ENCODE peak calls at places on chromosomes 2 and 18, in ten cellular contexts. B is pancreas, O is hepatocyte, Y is vagina, T is uterus, J is Karpas-422, A is stomach, X is MM.1S, F is cardiac muscle cell, W is HCT116. I is an unnamed sample. For H3K4me1 and H3K36me3, the result is how much of the 10 kb centered on the place peaks cover.

GRCh38 chr18:5853253-5853652 is 42.1 kb downstream of the TMEM200C start:
- DNase-seq in B (no peak), O (no peak), Y (no peak), T (no peak), J (no peak), A (no peak), X (no peak), F (no peak), W (no peak), I (no peak)

GRCh38 chr18:72544092-72544886 is at the start of gene CBLN2:
- DNase-seq in B (peak), O (peak), Y (no peak), T (no peak), J (peak), A (no peak), X (peak), F (peak), W (no peak), I (peak)

GRCh38 chr2:214203744-214204289 is 207.0 kb upstream of the VWC2L start:
- DNase-seq in B (no peak), O (no peak), Y (no peak), T (no peak), J (no peak), A (no peak), X (no peak), F (no peak), W (no peak), I (peak)

GRCh38 chr2:218643751-218644310 is 15.6 kb downstream of the ZNF142 start:
- DNase-seq in B (no peak), O (no peak), Y (no peak), T (no peak), J (no peak), A (no peak), X (no peak), F (no peak), W (no peak), I (no peak)

GRCh38 chr2:177665948-177666347 is 273.4 kb downstream of the AGPS start:
- DNase-seq in B (no peak), O (no peak), Y (no peak), T (no peak), J (no peak), A (no peak), X (no peak), F (no peak), W (no peak), I (no peak)

GRCh38 chr2:26469092-26469710 is 8.7 kb downstream of the OTOF start:
- DNase-seq in B (no peak), O (peak), Y (no peak), T (no peak), J (peak), A (peak), X (peak), F (peak), W (peak), I (peak)

GRCh38 chr18:62457830-62458229 is 65.0 kb upstream of the ZCCHC2 start:
- DNase-seq in B (no peak), O (no peak), Y (no peak), T (no peak), J (no peak), A (no peak), X (no peak), F (no peak), W (no peak), I (no peak)

GRCh38 chr18:74229891-74230290 is 61.9 kb downstream of the CYB5A start:
- DNase-seq in B (no peak), O (no peak), Y (no peak), T (no peak), J (no peak), A (peak), X (no peak), F (no peak), W (no peak), I (no peak)

GRCh38 chr2:74553892-74554820 is at the start of the genes DOK1 and LOXL3:
- DNase-seq in B (peak), O (peak), Y (peak), T (peak), J (peak), A (peak), X (peak), F (peak), W (no peak), I (peak)

GRCh38 chr2:76640905-76641304 is 881.3 kb downstream of the LRRTM4 start:
- DNase-seq in B (no peak), O (no peak), Y (no peak), T (no peak), J (no peak), A (no peak), X (no peak), F (no peak), W (no peak), I (no peak)

GRCh38 chr2:122236152-122236892 is 480.9 kb downstream of the TSN start:
- DNase-seq in B (no peak), O (no peak), Y (no peak), T (no peak), J (no peak), A (no peak), X (no peak), F (peak), W (no peak), I (peak)

GRCh38 chr2:1887915-1888314 is 143.6 kb upstream of the PXDN start:
- DNase-seq in B (no peak), O (no peak), Y (no peak), T (no peak), J (no peak), A (no peak), X (no peak), F (peak), W (peak), I (no peak)

GRCh38 chr2:130183500-130184373 is 1.7 kb downstream of the MZT2B start:
- DNase-seq in B (no peak), O (peak), Y (no peak), T (peak), J (peak), A (no peak), X (no peak), F (peak), W (no peak), I (peak)

GRCh38 chr2:191038241-191038725 is 24.3 kb upstream of the STAT1 start:
- DNase-seq in B (no peak), O (no peak), Y (no peak), T (no peak), J (no peak), A (no peak), X (peak), F (peak), W (no peak), I (no peak)

GRCh38 chr2:41836944-41837343 is 210.9 kb upstream of the PKDCC start:
- DNase-seq in B (no peak), O (peak), Y (no peak), T (no peak), J (peak), A (peak), X (peak), F (peak), W (peak), I (peak)

GRCh38 chr18:62606106-62606505 is 83.3 kb downstream of the ZCCHC2 start:
- DNase-seq in B (no peak), O (no peak), Y (no peak), T (no peak), J (no peak), A (no peak), X (no peak), F (no peak), W (no peak), I (no peak)

GRCh38 chr18:74217476-74218143 is 69.3 kb downstream of the TIMM21 start:
- DNase-seq in B (no peak), O (no peak), Y (no peak), T (no peak), J (no peak), A (peak), X (no peak), F (peak), W (no peak), I (no peak)

GRCh38 chr2:143426296-143426695 is 297.1 kb downstream of the ARHGAP15 start:
- DNase-seq in B (no peak), O (no peak), Y (no peak), T (no peak), J (no peak), A (no peak), X (no peak), F (peak), W (no peak), I (no peak)

GRCh38 chr18:57660961-57661360 is 39.3 kb upstream of the NARS1 start:
- DNase-seq in B (no peak), O (no peak), Y (no peak), T (no peak), J (no peak), A (no peak), X (no peak), F (peak), W (no peak), I (no peak)

GRCh38 chr2:33108483-33109443 is 162.0 kb downstream of the LTBP1 start:
- DNase-seq in B (no peak), O (no peak), Y (no peak), T (no peak), J (no peak), A (no peak), X (no peak), F (peak), W (no peak), I (no peak)

GRCh38 chr2:1653956-1654695 is 90.2 kb downstream of the PXDN start:
- DNase-seq in B (no peak), O (no peak), Y (peak), T (no peak), J (no peak), A (no peak), X (no peak), F (peak), W (no peak), I (no peak)

GRCh38 chr2:121476714-121477113 is 54.0 kb upstream of the RNU4ATAC start:
- DNase-seq in B (no peak), O (no peak), Y (no peak), T (no peak), J (no peak), A (no peak), X (no peak), F (no peak), W (no peak), I (peak)

GRCh38 chr2:44844651-44845270 is 96.7 kb upstream of the SIX3 start:
- DNase-seq in B (no peak), O (no peak), Y (no peak), T (no peak), J (no peak), A (no peak), X (no peak), F (no peak), W (no peak), I (no peak)

GRCh38 chr2:124027182-124027581 is 2.1 kb downstream of the CNTNAP5 start:
- DNase-seq in B (no peak), O (peak), Y (no peak), T (no peak), J (peak), A (peak), X (peak), F (peak), W (no peak), I (peak)

GRCh38 chr18:12621737-12622306 is 36.1 kb downstream of the SPIRE1 start:
- DNase-seq in B (no peak), O (no peak), Y (no peak), T (no peak), J (no peak), A (no peak), X (no peak), F (peak), W (no peak), I (peak)

GRCh38 chr18:12628706-12629702 is 28.9 kb downstream of the SPIRE1 start:
- DNase-seq in B (no peak), O (no peak), Y (no peak), T (no peak), J (no peak), A (no peak), X (no peak), F (peak), W (no peak), I (peak)

GRCh38 chr18:12630136-12630535 is 27.8 kb downstream of the SPIRE1 start:
- DNase-seq in B (no peak), O (no peak), Y (no peak), T (no peak), J (no peak), A (no peak), X (no peak), F (peak), W (no peak), I (peak)

DNA sequence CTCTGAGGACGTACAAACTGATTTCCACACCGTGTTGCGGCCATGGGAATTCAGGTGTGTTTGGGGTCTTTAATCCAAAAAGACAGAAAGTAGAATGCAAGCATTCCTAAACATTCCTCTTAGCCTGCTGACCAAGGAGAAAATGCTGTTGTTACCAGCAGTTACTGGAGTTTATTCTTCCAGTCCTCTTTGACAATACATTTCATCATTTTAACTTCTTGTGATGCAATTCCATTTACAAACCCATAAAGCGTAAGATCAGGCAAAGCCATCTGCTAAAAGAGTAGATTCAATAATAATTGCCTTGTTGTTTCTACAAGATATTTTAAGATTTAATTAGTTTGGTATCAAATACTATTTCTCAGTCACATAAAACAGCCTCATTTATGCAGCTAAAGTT is 32.7 kb downstream of the SPIRE1 start:
- DNase-seq in B (no peak), O (no peak), Y (no peak), T (no peak), J (no peak), A (no peak), X (no peak), F (peak), W (no peak), I (no peak)
- H3K27ac ChIP-seq in B (no peak), O (no peak), Y (no peak), T (no peak), J (no peak), A (no peak), X (no peak), F (no peak), W (no peak), I (no peak)

DNA sequence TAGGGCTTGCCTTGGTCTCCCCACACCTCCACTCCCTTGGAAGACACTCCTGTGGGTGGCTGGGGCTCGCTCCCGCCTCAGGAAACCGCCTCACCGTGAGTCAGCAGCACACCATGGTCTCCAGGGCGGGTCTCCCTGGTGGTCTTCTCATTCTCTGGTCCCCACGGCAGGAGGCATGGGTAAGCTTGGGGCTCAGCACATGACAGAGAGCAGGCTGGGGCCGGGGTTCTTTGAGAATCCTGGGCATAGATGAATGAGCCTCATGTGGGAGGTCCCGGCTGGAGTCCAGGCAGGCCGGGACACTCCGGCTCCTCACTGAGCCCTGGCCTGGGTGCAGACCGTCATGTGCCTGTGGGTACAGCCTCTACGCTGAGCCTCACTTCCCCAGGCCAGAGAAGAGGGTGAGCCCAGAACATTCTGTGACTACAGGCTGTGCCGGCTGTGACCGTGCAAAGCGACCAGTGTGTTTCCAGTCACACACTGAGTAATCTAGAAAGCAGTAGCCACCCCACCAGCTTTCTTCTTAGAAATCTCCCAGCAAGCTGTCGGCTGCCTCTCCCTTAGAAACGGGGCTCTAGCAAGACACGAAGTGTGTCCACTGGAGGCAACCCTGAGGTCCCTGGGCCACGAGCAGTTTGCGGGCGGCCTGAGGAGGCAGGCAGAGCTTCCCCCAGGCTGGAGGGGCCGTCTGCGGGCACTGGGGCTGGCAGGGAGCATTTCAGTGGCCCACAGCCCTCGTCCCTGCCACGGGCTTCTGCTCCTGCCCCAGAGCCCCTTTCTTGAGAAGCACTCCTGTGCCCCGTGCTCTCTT is 93.1 kb downstream of the RHOB start:
- DNase-seq in B (no peak), O (no peak), Y (no peak), T (no peak), J (no peak), A (no peak), X (no peak), F (no peak), W (no peak), I (no peak)
- H3K4me1 ChIP-seq in B (under half), O (under half), Y (under half), T (under half), J (half or more), A (under half), X (under half), F (under half), W (under half), I (under half)

GRCh38 chr2:88108796-88109195 is 19.1 kb downstream of the FABP1 start:
- DNase-seq in B (no peak), O (no peak), Y (no peak), T (no peak), J (no peak), A (no peak), X (no peak), F (no peak), W (no peak), I (no peak)
- H3K36me3 ChIP-seq in B (under half), O (under half), Y (under half), T (under half), J (under half), A (under half), X (under half), F (half or more), W (under half), I (under half)

GRCh38 chr2:71467180-71467815 is 13.9 kb downstream of the DYSF start:
- DNase-seq in B (no peak), O (no peak), Y (no peak), T (no peak), J (no peak), A (no peak), X (no peak), F (no peak), W (no peak), I (no peak)
- H3K27ac ChIP-seq in B (no peak), O (no peak), Y (no peak), T (no peak), J (no peak), A (no peak), X (no peak), F (peak), W (no peak), I (no peak)

GRCh38 chr2:10497797-10498251 is 49.7 kb upstream of the ODC1 start:
- DNase-seq in B (peak), O (peak), Y (peak), T (no peak), J (no peak), A (peak), X (no peak), F (peak), W (peak), I (peak)
- H3K4me1 ChIP-seq in B (under half), O (under half), Y (under half), T (under half), J (under half), A (under half), X (under half), F (under half), W (under half), I (under half)

GRCh38 chr2:241082338-241083090 is 19.6 kb downstream of the MTERF4 start:
- DNase-seq in B (no peak), O (no peak), Y (peak), T (no peak), J (no peak), A (no peak), X (no peak), F (no peak), W (no peak), I (no peak)

GRCh38 chr2:241083091-241083415 is 19.0 kb downstream of the MTERF4 start:
- DNase-seq in B (no peak), O (no peak), Y (no peak), T (no peak), J (no peak), A (no peak), X (no peak), F (no peak), W (no peak), I (no peak)

GRCh38 chr2:241081643-241082337 is 20.3 kb downstream of the MTERF4 start:
- DNase-seq in B (peak), O (no peak), Y (no peak), T (no peak), J (no peak), A (no peak), X (no peak), F (no peak), W (no peak), I (no peak)

GRCh38 chr2:241087420-241088268 is 14.4 kb downstream of the MTERF4 start:
- DNase-seq in B (no peak), O (no peak), Y (no peak), T (no peak), J (no peak), A (no peak), X (no peak), F (no peak), W (no peak), I (no peak)

DNA sequence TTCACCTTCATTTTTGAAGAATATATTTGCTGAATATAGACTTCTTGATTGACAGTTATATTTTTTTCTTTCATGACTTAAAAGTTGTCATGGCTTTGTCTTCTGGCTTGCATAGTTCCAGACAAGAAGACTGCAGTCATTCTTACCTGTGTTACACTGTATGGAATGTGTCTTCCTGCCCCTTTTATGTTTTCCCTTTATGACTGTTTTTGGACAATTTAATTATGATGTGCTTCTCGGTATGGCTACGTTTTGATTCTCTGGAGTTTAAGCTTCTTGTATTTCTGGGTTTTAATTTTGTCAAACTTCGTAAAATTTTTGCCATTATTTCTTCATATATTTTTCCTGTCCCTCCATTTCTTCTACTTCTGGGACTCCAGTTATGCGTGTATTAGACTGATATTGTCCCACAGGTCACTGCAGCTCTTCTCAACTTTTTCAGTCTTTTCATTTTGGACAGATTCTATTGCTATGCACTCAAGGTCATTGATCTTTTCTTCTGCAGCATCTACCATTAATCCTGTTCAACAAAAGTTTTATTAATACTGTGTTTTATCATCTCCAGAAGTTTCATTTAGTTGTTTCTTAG is 17.1 kb downstream of the MTERF4 start:
- DNase-seq in B (no peak), O (no peak), Y (no peak), T (no peak), J (no peak), A (no peak), X (no peak), F (no peak), W (no peak), I (no peak)
- H3K36me3 ChIP-seq in B (under half), O (under half), Y (under half), T (under half), J (under half), A (under half), X (under half), F (under half), W (under half), I (under half)

I was measured in A673.